ENCODE peak calls at places on chromosome 20, in ten cellular contexts. One of them, this sample, is unnamed. For H3K36me3, the result is how much of the 10 kb centered on the place peaks cover.

GRCh38 chr20:3871549-3872265 is 17.5 kb upstream of the PANK2 start:
- DNase-seq in stomach: no peak
- DNase-seq in IMR-90: no peak
- DNase-seq in Caco-2: peak
- DNase-seq in heart right ventricle: no peak
- DNase-seq in cardiac muscle cell: no peak
- DNase-seq in aorta: no peak
- DNase-seq in lower lobe of right lung: no peak
- DNase-seq in SK-N-SH: no peak
- DNase-seq in bronchial epithelial cell: peak
- DNase-seq in this sample: no peak

GRCh38 chr20:36110936-36111445 is 43.5 kb upstream of the EPB41L1 start:
- DNase-seq in stomach: no peak
- DNase-seq in IMR-90: no peak
- DNase-seq in Caco-2: no peak
- DNase-seq in heart right ventricle: no peak
- DNase-seq in cardiac muscle cell: no peak
- DNase-seq in aorta: no peak
- DNase-seq in lower lobe of right lung: no peak
- DNase-seq in SK-N-SH: no peak
- DNase-seq in bronchial epithelial cell: no peak
- DNase-seq in this sample: no peak

GRCh38 chr20:36344517-36345132 is 38.5 kb downstream of the DLGAP4 start:
- DNase-seq in stomach: peak
- DNase-seq in IMR-90: peak
- DNase-seq in Caco-2: peak
- DNase-seq in heart right ventricle: peak
- DNase-seq in cardiac muscle cell: peak
- DNase-seq in aorta: no peak
- DNase-seq in lower lobe of right lung: no peak
- DNase-seq in SK-N-SH: no peak
- DNase-seq in bronchial epithelial cell: peak
- DNase-seq in this sample: no peak

GRCh38 chr20:44343162-44343675 is 6.4 kb downstream of the R3HDML start:
- DNase-seq in stomach: no peak
- DNase-seq in IMR-90: no peak
- DNase-seq in Caco-2: no peak
- DNase-seq in heart right ventricle: no peak
- DNase-seq in cardiac muscle cell: no peak
- DNase-seq in aorta: no peak
- DNase-seq in lower lobe of right lung: no peak
- DNase-seq in SK-N-SH: no peak
- DNase-seq in bronchial epithelial cell: no peak
- DNase-seq in this sample: no peak

GRCh38 chr20:14913896-14914295 is 576.5 kb upstream of the FLRT3 start:
- DNase-seq in stomach: no peak
- DNase-seq in IMR-90: no peak
- DNase-seq in Caco-2: no peak
- DNase-seq in heart right ventricle: no peak
- DNase-seq in cardiac muscle cell: no peak
- DNase-seq in aorta: no peak
- DNase-seq in lower lobe of right lung: no peak
- DNase-seq in SK-N-SH: no peak
- DNase-seq in bronchial epithelial cell: no peak
- DNase-seq in this sample: no peak

GRCh38 chr20:3494218-3494617 is 23.4 kb downstream of the ATRN start:
- DNase-seq in stomach: no peak
- DNase-seq in IMR-90: no peak
- DNase-seq in Caco-2: no peak
- DNase-seq in heart right ventricle: no peak
- DNase-seq in cardiac muscle cell: no peak
- DNase-seq in aorta: no peak
- DNase-seq in lower lobe of right lung: no peak
- DNase-seq in SK-N-SH: no peak
- DNase-seq in bronchial epithelial cell: peak
- DNase-seq in this sample: no peak

GRCh38 chr20:588932-589672 is 21.0 kb downstream of the TCF15 start:
- DNase-seq in stomach: no peak
- DNase-seq in IMR-90: no peak
- DNase-seq in Caco-2: no peak
- DNase-seq in heart right ventricle: no peak
- DNase-seq in cardiac muscle cell: no peak
- DNase-seq in aorta: peak
- DNase-seq in lower lobe of right lung: no peak
- DNase-seq in SK-N-SH: peak
- DNase-seq in bronchial epithelial cell: no peak
- DNase-seq in this sample: no peak

GRCh38 chr20:60359010-60359409 is 400.8 kb downstream of the CDH26 start:
- DNase-seq in stomach: no peak
- DNase-seq in IMR-90: no peak
- DNase-seq in Caco-2: no peak
- DNase-seq in heart right ventricle: no peak
- DNase-seq in cardiac muscle cell: no peak
- DNase-seq in aorta: no peak
- DNase-seq in lower lobe of right lung: no peak
- DNase-seq in SK-N-SH: no peak
- DNase-seq in bronchial epithelial cell: no peak
- DNase-seq in this sample: no peak

GRCh38 chr20:16528078-16528477 is 45.2 kb downstream of the KIF16B start:
- DNase-seq in stomach: peak
- DNase-seq in IMR-90: peak
- DNase-seq in Caco-2: peak
- DNase-seq in heart right ventricle: no peak
- DNase-seq in cardiac muscle cell: no peak
- DNase-seq in aorta: no peak
- DNase-seq in lower lobe of right lung: no peak
- DNase-seq in SK-N-SH: no peak
- DNase-seq in bronchial epithelial cell: peak
- DNase-seq in this sample: no peak

GRCh38 chr20:7264137-7264536 is 496.7 kb downstream of the BMP2 start:
- DNase-seq in stomach: no peak
- DNase-seq in IMR-90: no peak
- DNase-seq in Caco-2: no peak
- DNase-seq in heart right ventricle: no peak
- DNase-seq in cardiac muscle cell: no peak
- DNase-seq in aorta: no peak
- DNase-seq in lower lobe of right lung: no peak
- DNase-seq in SK-N-SH: no peak
- DNase-seq in bronchial epithelial cell: peak
- DNase-seq in this sample: no peak

GRCh38 chr20:42179768-42180167 is 561.6 kb upstream of the CHD6 start:
- DNase-seq in stomach: no peak
- DNase-seq in IMR-90: no peak
- DNase-seq in Caco-2: peak
- DNase-seq in heart right ventricle: no peak
- DNase-seq in cardiac muscle cell: peak
- DNase-seq in aorta: no peak
- DNase-seq in lower lobe of right lung: no peak
- DNase-seq in SK-N-SH: no peak
- DNase-seq in bronchial epithelial cell: peak
- DNase-seq in this sample: no peak

DNA sequence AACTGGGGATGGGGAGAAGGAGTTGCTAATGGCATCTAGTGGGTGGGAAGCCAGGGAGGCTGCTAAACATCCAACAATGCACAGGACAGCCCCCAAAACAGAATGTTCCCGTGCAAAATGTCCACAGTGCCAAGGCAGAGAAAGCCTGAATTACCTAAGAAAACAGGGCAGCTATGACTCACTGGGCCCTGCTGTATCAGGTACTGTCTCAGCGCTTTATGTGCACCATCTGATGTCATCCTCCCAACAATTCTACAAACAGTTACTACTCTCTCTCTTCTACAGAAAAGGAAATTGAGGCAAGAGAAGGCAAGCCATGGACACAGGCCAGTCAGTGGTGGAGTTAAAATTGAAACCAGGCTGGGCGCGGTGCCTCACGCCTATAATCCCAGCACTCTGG is 3.1 kb downstream of the YTHDF1 start:
- DNase-seq in stomach: no peak
- DNase-seq in IMR-90: no peak
- DNase-seq in Caco-2: no peak
- DNase-seq in heart right ventricle: no peak
- DNase-seq in cardiac muscle cell: no peak
- DNase-seq in aorta: no peak
- DNase-seq in lower lobe of right lung: no peak
- DNase-seq in SK-N-SH: no peak
- DNase-seq in bronchial epithelial cell: peak
- DNase-seq in this sample: no peak
- H3K36me3 ChIP-seq in stomach: under half
- H3K36me3 ChIP-seq in IMR-90: under half
- H3K36me3 ChIP-seq in Caco-2: under half
- H3K36me3 ChIP-seq in heart right ventricle: half or more
- H3K36me3 ChIP-seq in cardiac muscle cell: under half
- H3K36me3 ChIP-seq in aorta: under half
- H3K36me3 ChIP-seq in lower lobe of right lung: half or more
- H3K36me3 ChIP-seq in SK-N-SH: half or more
- H3K36me3 ChIP-seq in bronchial epithelial cell: under half
- H3K36me3 ChIP-seq in this sample: under half

GRCh38 chr20:46126440-46127056 is 8.4 kb downstream of the CD40 start:
- DNase-seq in stomach: no peak
- DNase-seq in IMR-90: no peak
- DNase-seq in Caco-2: no peak
- DNase-seq in heart right ventricle: no peak
- DNase-seq in cardiac muscle cell: no peak
- DNase-seq in aorta: no peak
- DNase-seq in lower lobe of right lung: no peak
- DNase-seq in SK-N-SH: no peak
- DNase-seq in bronchial epithelial cell: peak
- DNase-seq in this sample: no peak
- H3K36me3 ChIP-seq in stomach: under half
- H3K36me3 ChIP-seq in IMR-90: under half
- H3K36me3 ChIP-seq in Caco-2: under half
- H3K36me3 ChIP-seq in heart right ventricle: under half
- H3K36me3 ChIP-seq in cardiac muscle cell: under half
- H3K36me3 ChIP-seq in aorta: under half
- H3K36me3 ChIP-seq in lower lobe of right lung: half or more
- H3K36me3 ChIP-seq in SK-N-SH: under half
- H3K36me3 ChIP-seq in bronchial epithelial cell: under half
- H3K36me3 ChIP-seq in this sample: under half

GRCh38 chr20:63968136-63968927 is 1.4 kb downstream of the ZNF512B start:
- DNase-seq in stomach: no peak
- DNase-seq in IMR-90: no peak
- DNase-seq in Caco-2: no peak
- DNase-seq in heart right ventricle: peak
- DNase-seq in cardiac muscle cell: no peak
- DNase-seq in aorta: peak
- DNase-seq in lower lobe of right lung: no peak
- DNase-seq in SK-N-SH: no peak
- DNase-seq in bronchial epithelial cell: no peak
- DNase-seq in this sample: no peak

GRCh38 chr20:63964412-63964811 is 5.3 kb downstream of the ZNF512B start:
- DNase-seq in stomach: no peak
- DNase-seq in IMR-90: no peak
- DNase-seq in Caco-2: no peak
- DNase-seq in heart right ventricle: no peak
- DNase-seq in cardiac muscle cell: no peak
- DNase-seq in aorta: peak
- DNase-seq in lower lobe of right lung: no peak
- DNase-seq in SK-N-SH: no peak
- DNase-seq in bronchial epithelial cell: no peak
- DNase-seq in this sample: no peak

GRCh38 chr20:63966944-63967322 is 2.8 kb downstream of the ZNF512B start:
- DNase-seq in stomach: no peak
- DNase-seq in IMR-90: no peak
- DNase-seq in Caco-2: no peak
- DNase-seq in heart right ventricle: peak
- DNase-seq in cardiac muscle cell: no peak
- DNase-seq in aorta: peak
- DNase-seq in lower lobe of right lung: peak
- DNase-seq in SK-N-SH: no peak
- DNase-seq in bronchial epithelial cell: no peak
- DNase-seq in this sample: no peak

GRCh38 chr20:63967330-63968135 is 2.2 kb downstream of the ZNF512B start:
- DNase-seq in stomach: peak
- DNase-seq in IMR-90: no peak
- DNase-seq in Caco-2: no peak
- DNase-seq in heart right ventricle: peak
- DNase-seq in cardiac muscle cell: no peak
- DNase-seq in aorta: peak
- DNase-seq in lower lobe of right lung: peak
- DNase-seq in SK-N-SH: no peak
- DNase-seq in bronchial epithelial cell: no peak
- DNase-seq in this sample: no peak

DNA sequence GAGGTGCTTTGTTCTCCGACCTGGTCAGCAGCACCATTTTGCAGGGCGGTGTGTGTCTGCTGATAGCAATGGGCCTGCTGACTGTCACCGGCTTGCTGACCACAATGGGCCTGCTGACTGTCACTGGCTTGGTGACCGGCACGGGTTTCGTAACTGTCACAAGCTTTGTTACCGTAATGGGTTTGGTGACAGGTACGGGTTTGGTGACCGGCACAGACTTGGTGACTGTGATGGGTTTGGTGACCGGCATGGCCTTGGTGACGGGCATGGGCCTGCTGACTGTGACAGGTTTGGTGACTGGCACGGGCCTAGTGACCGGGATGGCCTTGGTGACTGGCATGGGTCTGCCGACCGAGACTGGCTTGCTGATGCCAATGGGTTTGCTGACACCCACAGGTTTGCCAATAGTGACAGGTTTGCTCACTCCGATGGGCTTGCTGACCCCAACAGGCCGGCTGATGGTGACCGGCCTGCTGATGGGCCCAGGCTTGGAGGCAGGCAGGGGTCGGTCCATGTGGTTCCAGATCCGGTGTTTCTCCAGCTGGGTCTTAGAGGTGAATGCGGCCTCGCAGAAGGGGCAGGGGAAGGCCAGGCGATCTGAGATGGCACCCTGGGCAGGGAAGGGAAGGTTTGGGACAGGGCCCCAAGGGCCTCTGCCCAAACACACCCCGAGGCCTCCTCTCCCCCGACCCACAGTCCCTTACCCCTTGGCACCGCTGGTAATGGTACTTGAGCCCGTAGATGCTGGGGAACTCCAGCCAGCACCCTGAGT is 3.4 kb downstream of the ZNF512B start:
- DNase-seq in stomach: no peak
- DNase-seq in IMR-90: no peak
- DNase-seq in Caco-2: no peak
- DNase-seq in heart right ventricle: no peak
- DNase-seq in cardiac muscle cell: no peak
- DNase-seq in aorta: peak
- DNase-seq in lower lobe of right lung: peak
- DNase-seq in SK-N-SH: no peak
- DNase-seq in bronchial epithelial cell: no peak
- DNase-seq in this sample: no peak
- H3K36me3 ChIP-seq in stomach: under half
- H3K36me3 ChIP-seq in IMR-90: half or more
- H3K36me3 ChIP-seq in Caco-2: under half
- H3K36me3 ChIP-seq in heart right ventricle: half or more
- H3K36me3 ChIP-seq in cardiac muscle cell: under half
- H3K36me3 ChIP-seq in aorta: under half
- H3K36me3 ChIP-seq in lower lobe of right lung: half or more
- H3K36me3 ChIP-seq in SK-N-SH: half or more
- H3K36me3 ChIP-seq in bronchial epithelial cell: under half
- H3K36me3 ChIP-seq in this sample: under half

DNA sequence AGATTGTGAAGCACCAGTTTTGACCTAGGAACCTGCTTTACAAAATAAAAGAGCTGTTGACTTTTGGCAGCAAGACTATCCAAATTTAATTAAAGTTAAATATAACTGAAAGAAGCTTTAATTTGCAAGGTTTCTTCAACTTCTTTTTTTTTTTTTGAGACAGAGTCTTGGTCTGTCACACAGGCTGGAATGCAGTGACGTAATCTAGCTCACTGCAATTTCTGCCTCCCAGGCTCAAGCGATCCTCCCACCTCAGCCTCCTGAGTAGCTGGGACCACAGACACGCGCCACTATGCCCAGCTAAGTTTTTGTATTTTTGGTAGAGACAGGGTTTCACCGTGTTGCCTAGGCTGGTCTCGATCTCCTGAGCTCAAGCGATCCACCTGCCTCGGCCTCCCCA is 13.7 kb upstream of the CSE1L start:
- DNase-seq in stomach: no peak
- DNase-seq in IMR-90: no peak
- DNase-seq in Caco-2: no peak
- DNase-seq in heart right ventricle: no peak
- DNase-seq in cardiac muscle cell: no peak
- DNase-seq in aorta: no peak
- DNase-seq in lower lobe of right lung: no peak
- DNase-seq in SK-N-SH: no peak
- DNase-seq in bronchial epithelial cell: no peak
- DNase-seq in this sample: no peak
- H3K36me3 ChIP-seq in stomach: half or more
- H3K36me3 ChIP-seq in IMR-90: under half
- H3K36me3 ChIP-seq in Caco-2: under half
- H3K36me3 ChIP-seq in heart right ventricle: half or more
- H3K36me3 ChIP-seq in cardiac muscle cell: under half
- H3K36me3 ChIP-seq in aorta: under half
- H3K36me3 ChIP-seq in lower lobe of right lung: half or more
- H3K36me3 ChIP-seq in SK-N-SH: under half
- H3K36me3 ChIP-seq in bronchial epithelial cell: under half
- H3K36me3 ChIP-seq in this sample: under half